ENCODE peak calls at places on chromosome 18, in five cellular contexts. Q is WTC11; K is left lung; E is endothelial cell of umbilical vein; S is activated CD8-positive, alpha-beta T cell treated with anti-CD3 and anti-CD28 coated beads for 36 hours. J is an unnamed sample.

GRCh38 chr18:63319383-63320040 is at the start of gene BCL2:
- DNase-seq in S (peak), Q (peak), E (peak), K (no peak), J (no peak)

GRCh38 chr18:78904179-78904531 is 75.5 kb upstream of the SALL3 start:
- DNase-seq in K (peak), E (no peak), Q (no peak), S (no peak), J (no peak)

GRCh38 chr18:58135170-58135569 is 91.1 kb downstream of the NEDD4L start:
- DNase-seq in Q (no peak), S (peak), E (no peak), K (no peak), J (no peak)

GRCh38 chr18:48997985-48998831 is 47.4 kb upstream of the SMAD7 start:
- DNase-seq in Q (peak), K (peak), S (no peak), E (peak), J (no peak)

GRCh38 chr18:8045890-8046289 is 478.8 kb downstream of the PTPRM start:
- DNase-seq in Q (no peak), K (no peak), S (peak), E (no peak), J (no peak)

GRCh38 chr18:51028201-51028805 is 1.7 kb upstream of the SMAD4 start:
- DNase-seq in S (peak), Q (no peak), K (no peak), E (no peak), J (no peak)

GRCh38 chr18:421236-422155 is 79.0 kb downstream of the COLEC12 start:
- DNase-seq in E (peak), K (no peak), Q (no peak), S (no peak), J (no peak)

GRCh38 chr18:72160504-72161445 is 383.4 kb downstream of the CBLN2 start:
- DNase-seq in K (no peak), S (no peak), E (no peak), Q (no peak), J (no peak)

GRCh38 chr18:68549257-68549871 is 165.5 kb downstream of the TMX3 start:
- DNase-seq in K (no peak), Q (no peak), E (no peak), S (no peak), J (no peak)

GRCh38 chr18:21167641-21168372 is 56.2 kb upstream of the ROCK1 start:
- DNase-seq in E (no peak), K (no peak), Q (peak), S (no peak), J (no peak)

GRCh38 chr18:12307871-12308385 is at the start of gene TUBB6:
- DNase-seq in E (peak), K (peak), S (peak), Q (peak), J (peak)

GRCh38 chr18:959854-960253 is 55.2 kb downstream of the ADCYAP1 start:
- DNase-seq in K (no peak), Q (no peak), S (no peak), E (no peak), J (no peak)

GRCh38 chr18:69838620-69839411 is 108.9 kb downstream of the CD226 start:
- DNase-seq in K (no peak), S (peak), E (no peak), Q (peak), J (no peak)

GRCh38 chr18:77101410-77102245 is 31.0 kb downstream of the MBP start:
- DNase-seq in S (peak), K (peak), E (peak), Q (no peak), J (no peak)

GRCh38 chr18:7485616-7486015 is 81.5 kb upstream of the PTPRM start:
- DNase-seq in Q (no peak), S (no peak), E (no peak), K (no peak), J (no peak)

GRCh38 chr18:12347895-12348294 is 29.1 kb downstream of the AFG3L2 start:
- DNase-seq in S (no peak), E (no peak), Q (no peak), K (no peak), J (no peak)

GRCh38 chr18:59927246-59927825 is 27.5 kb downstream of the PMAIP1 start:
- DNase-seq in K (no peak), E (peak), S (peak), Q (no peak), J (no peak)

GRCh38 chr18:11497585-11497984 is 111.8 kb upstream of the SLC35G4 start:
- DNase-seq in E (no peak), K (no peak), S (no peak), Q (no peak), J (no peak)

GRCh38 chr18:9575558-9575957 is 38.8 kb downstream of the PPP4R1 start:
- DNase-seq in Q (peak), K (no peak), S (peak), E (peak), J (peak)

GRCh38 chr18:25010623-25011374 is 341.2 kb downstream of the ZNF521 start:
- DNase-seq in E (no peak), K (no peak), S (no peak), Q (no peak), J (no peak)

GRCh38 chr18:50024466-50024865 is 170.5 kb downstream of the MYO5B start:
- DNase-seq in S (no peak), E (no peak), K (no peak), Q (no peak), J (no peak)

GRCh38 chr18:79570266-79571201 is 109.1 kb upstream of the CTDP1 start:
- DNase-seq in Q (no peak), K (peak), E (no peak), S (peak), J (peak)

GRCh38 chr18:77065221-77065981 is 67.2 kb downstream of the MBP start:
- DNase-seq in K (peak), E (peak), Q (no peak), S (peak), J (no peak)

GRCh38 chr18:41378628-41379027 is 576.4 kb upstream of the PIK3C3 start:
- DNase-seq in S (no peak), Q (no peak), K (no peak), E (peak), J (no peak)

GRCh38 chr18:39486268-39486667 is 1920.7 kb upstream of the CELF4 start:
- DNase-seq in E (no peak), Q (peak), K (no peak), S (no peak), J (no peak)
- TF ChIP-seq CTCF in E (no peak), Q (no peak), K (no peak), S (no peak), J (no peak)

DNA sequence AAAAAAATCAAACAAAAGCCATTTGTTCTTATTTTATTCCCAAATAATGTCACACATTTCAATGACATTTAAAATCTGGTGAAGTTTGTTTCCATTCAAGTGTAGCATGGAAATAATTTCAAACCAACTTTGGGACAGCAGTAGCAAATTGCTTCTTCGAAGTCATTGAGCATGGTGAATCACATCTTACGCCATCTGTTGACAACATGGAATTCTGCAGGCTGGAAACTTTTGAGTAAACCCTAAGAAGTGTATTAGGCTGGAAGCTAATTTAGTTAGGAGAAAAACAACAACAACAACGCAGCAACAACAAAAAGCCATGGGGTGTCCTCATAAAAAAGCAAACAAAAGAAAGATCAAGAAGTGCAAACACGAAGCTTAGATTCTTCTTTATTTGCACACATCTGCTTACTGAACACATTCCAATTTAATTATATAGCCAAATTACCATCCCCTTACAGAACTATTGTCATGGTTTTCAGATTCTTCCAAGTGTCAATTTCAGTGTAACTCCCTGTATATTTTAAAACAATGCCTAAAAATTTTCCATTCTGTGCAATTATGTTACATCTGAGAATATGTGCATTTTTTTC is 659.0 kb upstream of the CDH7 start:
- DNase-seq in E (no peak), S (no peak), K (no peak), Q (no peak), J (no peak)
- TF ChIP-seq CTCF in E (peak), S (no peak), K (no peak), Q (no peak), J (peak)

GRCh38 chr18:28177828-28178635 is 1.1 kb upstream of the CDH2 start:
- DNase-seq in S (no peak), E (peak), K (peak), Q (peak), J (peak)
- TF ChIP-seq CTCF in S (no peak), E (no peak), K (no peak), Q (no peak), J (no peak)

GRCh38 chr18:23668731-23669130 is 6.0 kb upstream of the ANKRD29 start:
- DNase-seq in Q (no peak), E (no peak), S (no peak), K (no peak), J (no peak)

GRCh38 chr18:23669202-23669766 is 6.6 kb upstream of the ANKRD29 start:
- DNase-seq in Q (no peak), S (no peak), E (no peak), K (no peak), J (no peak)

GRCh38 chr18:23664674-23665073 is 2.0 kb upstream of the ANKRD29 start:
- DNase-seq in K (no peak), E (no peak), Q (no peak), S (no peak), J (no peak)

GRCh38 chr18:23669804-23670203 is 7.1 kb upstream of the ANKRD29 start:
- DNase-seq in Q (no peak), E (no peak), K (no peak), S (no peak), J (no peak)

GRCh38 chr18:23667114-23667513 is 4.4 kb upstream of the ANKRD29 start:
- DNase-seq in Q (no peak), S (no peak), E (no peak), K (no peak), J (no peak)
- TF ChIP-seq CTCF in Q (no peak), S (no peak), E (no peak), K (no peak), J (no peak)

J was measured in mesothelial cell of epicardium.